ENCODE peak calls at places on chromosomes 16 and 17, in four cellular contexts. B, Q, J and C are unnamed samples.
A peak's percentile ranks its signal among the peaks of the same experiment; 100 is the strongest.

GRCh38 chr17:65797809-65798208 is 236.4 kb upstream of the AXIN2 start:
- DNase-seq in J (no peak), B (no peak), Q (no peak), C (no peak)

GRCh38 chr16:49502136-49502881 is 128.7 kb downstream of the C16orf78 start:
- DNase-seq in Q (no peak), B (no peak), J (no peak), C (no peak)

GRCh38 chr17:41063449-41063848 is 2.2 kb downstream of the KRTAP2-4 start:
- DNase-seq in J (no peak), Q (no peak), B (no peak), C (no peak)

GRCh38 chr17:16150251-16150859 is 65.0 kb downstream of the NCOR1 start:
- DNase-seq in J (no peak), B (no peak), Q (no peak), C (no peak)

GRCh38 chr17:59766486-59766885 is 59.0 kb downstream of the VMP1 start:
- DNase-seq in Q (no peak), J (no peak), B (no peak), C (no peak)

GRCh38 chr17:18958611-18959010 is 6.6 kb downstream of the SLC5A10 start:
- DNase-seq in Q (no peak), B (no peak), J (no peak), C (no peak)

GRCh38 chr16:4694664-4695451 is 1.5 kb downstream of the NUDT16L1 start:
- DNase-seq in J (no peak), B (peak; percentile 40), Q (no peak), C (no peak)

GRCh38 chr16:89308391-89309333 is 91.2 kb downstream of the ZNF778 start:
- DNase-seq in B (no peak), J (no peak), Q (no peak), C (no peak)

GRCh38 chr17:1906622-1907021 is 76.8 kb downstream of the RPA1 start:
- DNase-seq in Q (no peak), B (no peak), J (no peak), C (no peak)

GRCh38 chr17:17783825-17784598 is 52.8 kb downstream of the SREBF1 start:
- DNase-seq in Q (peak; percentile 72), B (peak; percentile 56), J (no peak), C (peak; percentile 78)

GRCh38 chr16:30472328-30472942 is at the start of gene ITGAL:
- DNase-seq in B (no peak), Q (peak; percentile 27), J (peak; percentile 69), C (peak; percentile 24)

GRCh38 chr17:59377410-59377809 is 46.0 kb downstream of the YPEL2 start:
- DNase-seq in Q (no peak), B (no peak), J (no peak), C (no peak)

GRCh38 chr16:54503011-54503410 is 216.4 kb upstream of the IRX3 start:
- DNase-seq in B (no peak), Q (peak; percentile 76), J (no peak), C (no peak)

GRCh38 chr17:65332375-65332774 is 195.2 kb downstream of the RGS9 start:
- DNase-seq in Q (no peak), J (no peak), B (no peak), C (no peak)

GRCh38 chr16:56977823-56978430 is 11.4 kb upstream of the NLRC5 start:
- DNase-seq in Q (no peak), J (no peak), B (no peak), C (no peak)

GRCh38 chr17:45136846-45137560 is 1.5 kb downstream of the ACBD4 start:
- DNase-seq in B (no peak), Q (no peak), J (no peak), C (no peak)

GRCh38 chr16:11354733-11355574 is 9.7 kb downstream of the RMI2 start:
- DNase-seq in B (no peak), Q (no peak), J (peak; percentile 60), C (peak; percentile 47)

GRCh38 chr17:17361543-17362511 is 58.7 kb downstream of the NT5M start:
- DNase-seq in B (no peak), J (no peak), Q (no peak), C (no peak)